ENCODE peak calls at places on chromosomes 12 and 14, in six cellular contexts. K is GM13977, J is adrenal gland, U is AG10803, N is cardiac fibroblast, T is GM13976. X is an unnamed sample.

GRCh38 chr12:9707864-9708808 is 24.8 kb downstream of the CLECL1 start:
- DNase-seq in T (no peak), U (peak), K (no peak), J (peak), N (peak), X (peak)

GRCh38 chr12:89251326-89252237 is 100.7 kb downstream of the DUSP6 start:
- DNase-seq in K (no peak), T (no peak), U (no peak), N (no peak), J (no peak), X (no peak)

GRCh38 chr14:104184911-104185499 is 46.6 kb downstream of the KIF26A start:
- DNase-seq in J (no peak), K (peak), T (no peak), U (no peak), N (peak), X (peak)

GRCh38 chr12:133106253-133106652 is 23.8 kb downstream of the ZNF891 start:
- DNase-seq in J (no peak), K (no peak), N (peak), U (no peak), T (no peak), X (no peak)

GRCh38 chr14:36975834-36976233 is 196.6 kb downstream of the SLC25A21 start:
- DNase-seq in T (no peak), J (no peak), K (no peak), U (no peak), N (no peak), X (no peak)

GRCh38 chr14:104968541-104969401 is 9.4 kb downstream of the AHNAK2 start:
- DNase-seq in K (no peak), J (peak), T (no peak), N (peak), U (peak), X (no peak)

GRCh38 chr12:71556881-71557280 is 106.8 kb downstream of the ZFC3H1 start:
- DNase-seq in K (no peak), T (no peak), J (no peak), U (peak), N (peak), X (no peak)

GRCh38 chr12:124538194-124539082 is 29.0 kb downstream of the NCOR2 start:
- DNase-seq in J (no peak), N (no peak), K (no peak), U (no peak), T (no peak), X (no peak)

GRCh38 chr14:85587152-85587697 is 57.3 kb downstream of the FLRT2 start:
- DNase-seq in T (no peak), J (no peak), N (peak), K (no peak), U (peak), X (no peak)

GRCh38 chr14:91716999-91717398 is 14.9 kb downstream of the CATSPERB start:
- DNase-seq in N (no peak), U (no peak), J (no peak), T (no peak), K (no peak), X (no peak)

GRCh38 chr14:99081156-99081765 is 190.7 kb downstream of the BCL11B start:
- DNase-seq in N (no peak), J (no peak), K (no peak), T (no peak), U (no peak), X (no peak)

GRCh38 chr14:22339277-22339676 is 249.7 kb downstream of the DAD1 start:
- DNase-seq in J (peak), U (peak), T (no peak), N (peak), K (no peak), X (no peak)

GRCh38 chr12:57008113-57008687 is 1.9 kb upstream of the ZBTB39 start:
- DNase-seq in N (peak), J (no peak), U (peak), T (peak), K (peak), X (no peak)

GRCh38 chr14:66509874-66510273 is 1.9 kb downstream of the GPHN start:
- DNase-seq in U (no peak), N (no peak), J (no peak), T (no peak), K (no peak), X (no peak)

GRCh38 chr12:75526655-75527511 is 15.5 kb upstream of the KRR1 start:
- DNase-seq in T (peak), U (peak), N (peak), K (peak), J (no peak), X (peak)

GRCh38 chr12:59040043-59040442 is 119.7 kb upstream of the LRIG3 start:
- DNase-seq in T (no peak), J (no peak), U (peak), K (no peak), N (no peak), X (no peak)

GRCh38 chr14:93135399-93135798 is 19.7 kb upstream of the ITPK1 start:
- DNase-seq in J (no peak), U (no peak), N (no peak), K (no peak), T (no peak), X (no peak)

DNA sequence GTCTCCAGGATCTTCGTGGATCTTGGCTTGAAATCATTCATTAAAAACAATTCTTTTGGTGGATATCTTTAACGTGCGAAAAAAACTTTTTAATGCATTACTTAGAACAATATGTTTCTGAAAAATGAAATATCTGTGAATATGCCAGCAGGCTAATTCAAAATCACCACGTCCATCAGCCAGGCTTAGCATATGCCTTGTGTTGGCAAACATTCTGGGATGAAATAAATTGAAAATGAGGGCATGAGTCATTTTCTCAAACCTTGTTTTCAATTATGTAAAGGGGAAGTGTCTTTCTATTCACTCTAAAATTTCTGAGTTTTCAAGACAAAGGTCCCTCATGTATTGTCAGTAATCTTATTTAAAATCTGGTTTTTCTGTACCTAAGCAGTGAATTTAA is 393.9 kb downstream of the PAWR start:
- DNase-seq in K (no peak), J (no peak), T (no peak), N (no peak), U (no peak), X (no peak)
- TF ChIP-seq CTCF in K (no peak), J (no peak), T (no peak), N (no peak), U (no peak), X (no peak)

GRCh38 chr12:55891310-55891709 is 36.4 kb downstream of the PYM1 start:
- DNase-seq in U (no peak), N (no peak), J (no peak), K (no peak), T (no peak), X (no peak)
- TF ChIP-seq CTCF in U (no peak), N (no peak), J (no peak), K (no peak), T (no peak), X (no peak)

DNA sequence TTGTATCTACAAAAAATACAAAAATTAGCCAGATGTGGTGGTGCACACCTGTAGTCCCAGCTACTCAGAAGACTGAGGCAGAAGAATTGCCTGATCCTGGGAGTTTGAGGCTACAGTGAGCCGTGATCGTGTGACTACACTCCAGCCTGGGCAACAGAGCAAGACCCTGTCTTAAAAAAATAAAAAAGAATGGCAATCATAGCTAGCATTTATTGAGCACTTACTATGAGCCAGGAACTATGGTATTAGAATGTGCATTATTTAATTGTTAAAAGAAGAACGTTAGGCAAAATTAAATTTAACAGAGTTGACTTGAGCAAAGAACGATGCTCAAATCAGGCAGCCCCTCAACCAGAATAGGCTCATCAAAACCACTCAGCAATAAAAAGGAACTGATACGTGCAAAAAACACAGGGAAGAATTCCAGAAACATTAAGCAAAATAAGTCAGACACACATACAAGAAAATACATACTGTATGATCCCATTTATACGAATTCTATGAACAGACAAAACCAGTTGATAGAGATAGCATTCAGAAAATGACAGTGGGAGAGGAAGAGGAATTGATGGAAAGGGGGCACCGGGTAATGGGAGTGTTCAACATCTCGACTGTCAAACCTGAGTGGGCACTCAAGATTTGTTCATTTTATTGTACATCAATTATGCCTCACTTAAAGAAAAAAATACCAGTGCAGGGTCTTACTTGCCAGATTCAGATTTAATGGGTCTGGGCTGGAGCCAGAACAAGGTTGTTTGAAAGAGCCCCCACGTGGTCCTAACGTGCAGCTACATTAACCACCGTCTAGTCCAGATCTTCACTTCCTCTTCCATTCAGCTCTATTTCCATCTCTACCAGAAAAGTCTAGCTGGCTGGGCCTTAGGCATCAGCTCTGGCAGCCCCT is 8.0 kb downstream of the SCNN1A start:
- DNase-seq in K (peak), U (no peak), T (peak), N (peak), J (no peak), X (no peak)
- TF ChIP-seq CTCF in K (peak), U (peak), T (peak), N (peak), J (no peak), X (no peak)

GRCh38 chr12:65232490-65233077 is 45.9 kb upstream of the MSRB3 start:
- DNase-seq in U (peak), N (peak), T (peak), J (no peak), K (peak), X (no peak)
- TF ChIP-seq CTCF in U (peak), N (peak), T (peak), J (peak), K (peak), X (peak)

GRCh38 chr14:31945074-31945613 is 132.0 kb upstream of the ARHGAP5 start:
- DNase-seq in T (no peak), N (no peak), K (no peak), J (no peak), U (peak), X (no peak)

GRCh38 chr14:31943861-31944255 is 133.2 kb upstream of the ARHGAP5 start:
- DNase-seq in J (no peak), N (no peak), U (no peak), T (no peak), K (no peak), X (no peak)

GRCh38 chr14:31947076-31947475 is 130.0 kb upstream of the ARHGAP5 start:
- DNase-seq in N (no peak), K (no peak), J (no peak), T (no peak), U (no peak), X (no peak)

GRCh38 chr14:31944256-31945073 is 132.6 kb upstream of the ARHGAP5 start:
- DNase-seq in T (no peak), K (no peak), U (no peak), N (no peak), J (no peak), X (no peak)

DNA sequence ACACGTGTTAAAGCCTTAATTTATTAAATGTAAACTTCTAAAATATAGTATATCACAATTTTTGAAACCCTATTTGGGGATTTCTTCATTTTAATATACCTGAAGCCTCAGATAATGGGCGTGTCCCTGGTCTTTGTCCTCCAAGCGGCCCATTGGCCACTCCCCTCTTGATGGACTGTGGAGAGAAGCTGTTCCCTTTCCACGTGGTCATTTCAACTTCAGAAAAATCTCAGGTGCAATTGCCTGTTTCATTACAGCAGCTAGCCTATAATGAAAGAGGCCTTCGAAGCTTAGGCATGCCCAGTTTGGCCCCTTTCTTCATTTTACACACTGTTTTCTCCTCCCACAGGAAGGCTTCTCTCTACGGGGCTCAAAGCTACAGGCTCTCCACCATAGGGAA is 131.4 kb upstream of the ARHGAP5 start:
- DNase-seq in K (no peak), J (no peak), U (no peak), N (no peak), T (no peak), X (no peak)
- TF ChIP-seq CTCF in K (no peak), J (no peak), U (no peak), N (no peak), T (no peak), X (no peak)

GRCh38 chr14:47539065-47539464 is 136.3 kb downstream of the MDGA2 start:
- DNase-seq in J (no peak), N (no peak), K (peak), U (no peak), T (peak), X (peak)
- TF ChIP-seq CTCF in J (no peak), N (no peak), K (peak), U (no peak), T (no peak), X (no peak)

GRCh38 chr12:130839770-130840355 is 813 bp upstream of the STX2 start:
- DNase-seq in J (no peak), T (no peak), U (no peak), N (no peak), K (no peak), X (no peak)
- TF ChIP-seq CTCF in J (no peak), T (no peak), U (no peak), N (no peak), K (no peak), X (no peak)

X was measured in endothelial cell.